ENCODE peak calls at places on chromosomes 1 and 21, in five cellular contexts. A is astrocyte, U is body of pancreas, T is mammary epithelial cell, J is HCT116. H is an unnamed sample.

GRCh38 chr21:42578761-42579415 is 65.2 kb downstream of the SLC37A1 start:
- DNase-seq in A (no peak), U (no peak), T (no peak), J (no peak), H (no peak)

GRCh38 chr1:224632381-224632871 is 16.3 kb downstream of the CNIH3 start:
- DNase-seq in A (peak; percentile 99), U (peak; percentile 83), T (no peak), J (no peak), H (no peak)

GRCh38 chr1:24108334-24109165 is 3.4 kb downstream of the MYOM3 start:
- DNase-seq in A (peak; percentile 89), U (no peak), T (peak; percentile 96), J (peak; percentile 32), H (no peak)

GRCh38 chr1:58402444-58402843 is 144.1 kb downstream of the OMA1 start:
- DNase-seq in A (peak; percentile 56), U (no peak), T (no peak), J (no peak), H (no peak)

GRCh38 chr1:66412689-66413088 is 121.3 kb upstream of the SGIP1 start:
- DNase-seq in A (no peak), U (no peak), T (no peak), J (no peak), H (no peak)

GRCh38 chr1:67647036-67647798 is 37.8 kb upstream of the GADD45A start:
- DNase-seq in A (peak; percentile 36), U (peak; percentile 34), T (no peak), J (no peak), H (no peak)

GRCh38 chr1:76625887-76626286 is 241.4 kb upstream of the ST6GALNAC5 start:
- DNase-seq in A (no peak), U (no peak), T (no peak), J (no peak), H (no peak)

GRCh38 chr1:234065794-234066447 is 161.4 kb downstream of the SLC35F3 start:
- DNase-seq in A (peak; percentile 51), U (peak; percentile 89), T (peak; percentile 58), J (peak; percentile 58), H (peak; percentile 82)

GRCh38 chr1:76176020-76176419 is 101.5 kb downstream of the ST6GALNAC3 start:
- DNase-seq in A (no peak), U (no peak), T (no peak), J (no peak), H (no peak)

GRCh38 chr21:23963454-23963853 is 1643.8 kb downstream of the MRPL39 start:
- DNase-seq in A (no peak), U (no peak), T (no peak), J (no peak), H (no peak)

GRCh38 chr1:44650159-44650831 is 24.0 kb downstream of the TMEM53 start:
- DNase-seq in A (no peak), U (peak; percentile 33), T (no peak), J (no peak), H (no peak)

GRCh38 chr1:191959856-191960255 is 198.4 kb upstream of the RGS18 start:
- DNase-seq in A (no peak), U (no peak), T (no peak), J (no peak), H (no peak)

GRCh38 chr1:100360790-100361232 is 8.5 kb downstream of the CDC14A start:
- DNase-seq in A (peak; percentile 67), U (peak; percentile 29), T (no peak), J (no peak), H (no peak)

GRCh38 chr1:203306089-203306969 is 1.0 kb downstream of the BTG2 start:
- DNase-seq in A (peak; percentile 81), U (peak; percentile 89), T (peak; percentile 94), J (peak; percentile 51), H (peak; percentile 92)

GRCh38 chr1:32972814-32973428 is 8.3 kb upstream of the RNF19B start:
- DNase-seq in A (peak; percentile 52), U (peak; percentile 83), T (no peak), J (no peak), H (peak; percentile 66)

GRCh38 chr1:55363261-55363660 is 148.1 kb upstream of the USP24 start:
- DNase-seq in A (peak; percentile 58), U (no peak), T (no peak), J (no peak), H (no peak)

GRCh38 chr21:37784591-37785318 is 131.5 kb downstream of the KCNJ6 start:
- DNase-seq in A (no peak), U (no peak), T (no peak), J (no peak), H (no peak)

GRCh38 chr1:30840904-30841598 is 67.5 kb downstream of the SDC3 start:
- DNase-seq in A (no peak), U (peak; percentile 47), T (no peak), J (no peak), H (peak; percentile 43)

GRCh38 chr1:219659005-219659632 is 46.2 kb upstream of the ZC3H11B start:
- DNase-seq in A (peak; percentile 82), U (no peak), T (no peak), J (no peak), H (no peak)

GRCh38 chr1:27961646-27962221 is 2.0 kb downstream of the XKR8 start:
- DNase-seq in A (no peak), U (peak; percentile 18), T (no peak), J (no peak), H (no peak)

GRCh38 chr1:1442069-1442770 is 6.7 kb downstream of the VWA1 start:
- DNase-seq in A (no peak), U (peak; percentile 82), T (no peak), J (no peak), H (no peak)

GRCh38 chr21:45306832-45307571 is 19.3 kb upstream of the POFUT2 start:
- DNase-seq in A (peak; percentile 91), U (peak; percentile 77), T (peak; percentile 55), J (no peak), H (peak; percentile 70)

GRCh38 chr1:228282329-228283042 is 74.6 kb downstream of the OBSCN start:
- DNase-seq in A (peak; percentile 14), U (no peak), T (peak; percentile 19), J (no peak), H (no peak)

GRCh38 chr1:47650606-47651005 is 212.8 kb downstream of the FOXD2 start:
- DNase-seq in A (no peak), U (no peak), T (no peak), J (no peak), H (no peak)

GRCh38 chr1:99675292-99675691 is 29.4 kb downstream of the PALMD start:
- DNase-seq in A (no peak), U (no peak), T (no peak), J (no peak), H (no peak)

GRCh38 chr1:178172939-178173338 is 79.0 kb downstream of the RASAL2 start:
- DNase-seq in A (peak; percentile 71), U (no peak), T (no peak), J (no peak), H (no peak)

GRCh38 chr1:209076688-209077087 is 506.8 kb upstream of the CAMK1G start:
- DNase-seq in A (peak; percentile 8), U (no peak), T (peak; percentile 21), J (peak; percentile 4), H (no peak)

DNA sequence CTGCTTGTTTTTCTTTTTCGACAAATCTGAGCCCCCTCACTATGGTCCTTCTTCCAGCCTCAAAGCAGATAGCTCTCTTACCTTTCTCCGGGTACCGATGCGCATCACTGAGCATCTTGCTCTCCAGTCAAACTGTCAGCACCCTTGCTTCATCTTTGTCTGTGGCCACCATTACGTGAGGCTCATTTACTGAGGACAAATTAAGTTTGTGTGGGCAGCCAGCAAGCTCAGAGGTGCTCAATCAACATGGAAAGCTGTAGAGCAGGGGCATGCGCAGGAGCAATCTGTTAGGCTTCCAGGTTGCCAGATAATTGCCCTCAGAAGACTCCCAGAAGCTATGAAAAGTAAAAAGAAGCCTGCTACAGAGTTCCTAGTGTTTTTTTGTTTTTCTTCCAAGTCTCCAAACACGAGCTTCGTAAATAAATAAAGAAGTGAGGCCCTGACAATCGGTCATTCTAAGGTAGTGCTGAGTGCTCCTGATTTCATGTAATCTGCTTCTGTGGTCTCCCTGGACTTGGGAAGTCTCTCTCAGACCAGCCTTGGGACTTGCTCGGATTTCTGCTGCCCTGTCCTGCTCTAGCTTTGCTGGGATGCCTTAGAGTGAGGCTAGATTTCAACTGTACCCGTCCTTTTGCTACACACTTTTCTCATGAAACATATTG is 1.8 kb downstream of the C1orf53 start:
- DNase-seq in A (no peak), U (no peak), T (no peak), J (no peak), H (no peak)
- H3K4me1 ChIP-seq in A (peaks cover 5% of the 10 kb centered on the region), U (peaks cover 12% of the 10 kb centered on the region), T (peaks cover 14% of the 10 kb centered on the region), J (peaks cover 3% of the 10 kb centered on the region), H (no peaks in the 10 kb centered on the region)

DNA sequence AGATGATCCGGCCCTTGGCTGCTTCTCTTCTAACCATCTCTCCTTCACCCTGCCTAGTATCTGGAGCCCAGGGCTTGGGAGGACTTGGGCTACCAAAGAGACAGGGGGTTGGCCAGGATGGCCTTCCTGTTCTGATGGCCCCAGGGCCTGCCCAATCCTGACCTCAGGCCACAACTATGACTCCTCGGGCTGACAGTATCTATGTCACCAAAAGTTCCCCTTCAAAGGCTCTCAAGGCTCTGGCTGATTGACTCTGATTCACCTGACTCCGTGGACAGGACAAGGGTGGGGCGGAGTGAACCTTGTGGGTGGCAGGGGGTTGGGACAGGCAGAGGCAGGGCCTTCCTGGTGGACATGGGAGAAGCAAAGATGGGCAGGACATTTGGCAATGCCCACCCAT is 12.7 kb downstream of the MEF2D start:
- DNase-seq in A (no peak), U (no peak), T (peak; percentile 32), J (no peak), H (no peak)
- H3K4me1 ChIP-seq in A (peaks cover 32% of the 10 kb centered on the region), U (peaks cover 70% of the 10 kb centered on the region), T (peaks cover 21% of the 10 kb centered on the region), J (peaks cover 40% of the 10 kb centered on the region), H (peaks cover 61% of the 10 kb centered on the region)

DNA sequence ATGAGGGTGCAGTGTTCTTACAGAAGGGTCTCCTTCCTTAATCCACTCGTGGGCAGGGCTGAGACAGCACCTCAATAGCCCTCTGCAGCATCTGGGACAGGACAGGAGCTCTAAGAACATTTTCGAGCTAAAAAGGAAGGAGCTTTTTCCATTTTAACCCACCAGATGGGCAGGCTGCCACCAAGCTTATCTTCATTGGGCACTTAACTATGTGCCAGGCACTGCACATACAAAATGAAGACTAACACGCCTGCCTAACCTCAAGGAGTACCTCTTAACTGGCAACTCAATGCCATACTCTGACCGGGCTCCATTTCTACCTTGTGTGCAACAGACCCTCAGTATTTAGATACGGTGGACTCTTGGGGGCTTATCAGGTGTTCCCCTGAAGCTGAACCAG is 48.2 kb downstream of the SSBP3 start:
- DNase-seq in A (no peak), U (peak; percentile 24), T (no peak), J (no peak), H (no peak)
- H3K4me1 ChIP-seq in A (no peaks in the 10 kb centered on the region), U (peaks cover 47% of the 10 kb centered on the region), T (no peaks in the 10 kb centered on the region), J (no peaks in the 10 kb centered on the region), H (peaks cover 12% of the 10 kb centered on the region)

GRCh38 chr1:12477936-12478611 is 139.9 kb downstream of the DHRS3 start:
- DNase-seq in A (peak; percentile 99), U (peak; percentile 84), T (peak; percentile 96), J (peak; percentile 96), H (peak; percentile 78)
- H3K4me1 ChIP-seq in A (peaks cover 70% of the 10 kb centered on the region), U (peaks cover 85% of the 10 kb centered on the region), T (peaks cover 63% of the 10 kb centered on the region), J (peaks cover 75% of the 10 kb centered on the region), H (peaks cover 49% of the 10 kb centered on the region)